ENCODE peak calls at places on chromosomes 2 and 18, in four cellular contexts. Q, E, K and X are unnamed samples.

GRCh38 chr2:29479566-29479965 is 364.4 kb downstream of the CLIP4 start:
- DNase-seq in Q (no peak), E (no peak), K (no peak), X (no peak)

GRCh38 chr2:226758886-226759660 is 40.5 kb downstream of the IRS1 start:
- DNase-seq in Q (no peak), E (no peak), K (no peak), X (peak)

GRCh38 chr2:65367517-65367916 is 64.9 kb downstream of the SPRED2 start:
- DNase-seq in Q (no peak), E (no peak), K (no peak), X (peak)

GRCh38 chr2:139217641-139218040 is 437.5 kb upstream of the NXPH2 start:
- DNase-seq in Q (no peak), E (no peak), K (no peak), X (no peak)

GRCh38 chr2:120219291-120219690 is 3.9 kb downstream of the TMEM185B start:
- DNase-seq in Q (no peak), E (no peak), K (no peak), X (no peak)

GRCh38 chr2:9802576-9802993 is 40.7 kb upstream of the TAF1B start:
- DNase-seq in Q (no peak), E (no peak), K (no peak), X (no peak)

GRCh38 chr18:48949051-48949605 is 1.6 kb downstream of the SMAD7 start:
- DNase-seq in Q (peak), E (no peak), K (peak), X (no peak)

GRCh38 chr18:58117685-58118403 is 73.8 kb downstream of the NEDD4L start:
- DNase-seq in Q (peak), E (no peak), K (no peak), X (peak)

GRCh38 chr18:13137939-13138821 is 80.4 kb upstream of the LDLRAD4 start:
- DNase-seq in Q (peak), E (peak), K (peak), X (peak)

GRCh38 chr2:48727560-48727959 is 28.0 kb downstream of the LHCGR start:
- DNase-seq in Q (no peak), E (no peak), K (no peak), X (no peak)

GRCh38 chr2:31558401-31559295 is 22.1 kb downstream of the SRD5A2 start:
- DNase-seq in Q (no peak), E (peak), K (no peak), X (peak)

GRCh38 chr2:133247613-133248012 is 320.6 kb downstream of the NCKAP5 start:
- DNase-seq in Q (no peak), E (no peak), K (no peak), X (no peak)

GRCh38 chr2:21467910-21468309 is 344.1 kb downstream of the TDRD15 start:
- DNase-seq in Q (no peak), E (no peak), K (no peak), X (no peak)

GRCh38 chr2:225995788-225996476 is 596.4 kb downstream of the NYAP2 start:
- DNase-seq in Q (no peak), E (no peak), K (no peak), X (peak)

GRCh38 chr2:6073260-6074141 is 381.3 kb downstream of the SOX11 start:
- DNase-seq in Q (no peak), E (no peak), K (no peak), X (no peak)

DNA sequence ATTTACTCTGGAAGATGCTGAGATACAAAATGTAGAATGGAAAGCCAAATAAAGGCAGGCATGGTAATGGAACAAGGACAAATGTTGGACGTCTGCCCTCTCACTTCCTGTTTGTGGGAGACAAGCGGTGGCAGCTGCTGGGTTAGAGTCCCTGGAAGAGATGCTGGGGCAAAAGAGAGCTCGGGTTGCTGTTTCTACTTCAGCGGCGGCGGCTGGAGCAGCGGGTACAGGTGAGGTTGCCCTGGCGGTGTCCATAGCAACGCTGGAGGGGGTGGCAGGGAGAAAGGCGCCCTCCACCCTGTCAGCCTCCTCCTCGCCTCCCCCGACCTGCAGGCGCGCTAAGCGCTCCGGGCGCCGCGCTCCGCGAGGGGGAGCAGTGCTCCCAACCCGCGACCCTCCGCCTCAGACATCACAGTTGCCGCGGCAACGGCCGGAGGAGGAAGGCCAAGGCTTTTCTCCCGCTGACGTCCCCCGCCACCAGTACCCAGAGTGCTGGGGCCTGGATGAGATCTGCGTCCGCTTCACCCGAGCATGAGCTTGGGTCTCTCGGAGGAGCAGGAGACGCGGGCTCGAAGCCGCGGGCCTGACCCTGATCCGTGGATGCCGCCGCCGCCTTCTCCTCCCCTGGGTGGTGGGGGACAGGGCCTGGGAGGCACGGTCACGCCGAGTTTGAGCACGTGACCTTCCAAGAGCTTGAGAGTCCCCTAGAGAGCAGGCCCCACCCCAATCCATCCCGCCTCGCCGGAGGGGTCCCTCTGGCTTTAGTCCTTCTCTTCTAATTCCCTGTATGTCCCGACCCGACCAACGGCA is 65.6 kb downstream of the NOL4 start:
- DNase-seq in Q (peak), E (no peak), K (peak), X (peak)
- H3K4me3 ChIP-seq in Q (peak), E (no peak), K (no peak), X (peak)

DNA sequence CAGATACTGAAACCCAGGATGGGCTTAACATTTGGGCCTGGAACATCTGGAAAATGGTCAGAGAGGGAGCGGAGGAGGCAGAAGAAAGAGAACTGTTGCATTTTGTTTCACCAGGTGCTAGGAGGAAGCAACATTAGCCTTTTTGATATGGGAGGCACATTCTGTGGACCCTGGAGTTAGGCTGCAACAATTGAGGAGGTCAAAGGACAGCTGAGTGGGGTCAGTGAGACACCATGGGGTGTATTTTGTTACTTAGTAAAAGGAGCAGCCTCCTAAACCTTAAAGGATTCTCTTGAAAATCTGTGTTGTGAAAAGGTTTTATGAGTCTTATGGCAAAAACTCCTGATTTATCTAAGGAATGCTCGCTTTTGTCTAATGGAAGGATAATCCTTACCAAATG is 124.9 kb downstream of the GREB1L start:
- DNase-seq in Q (no peak), E (no peak), K (no peak), X (no peak)
- H3K4me3 ChIP-seq in Q (no peak), E (no peak), K (no peak), X (no peak)

GRCh38 chr2:206445948-206446347 is 2.6 kb downstream of the ADAM23 start:
- DNase-seq in Q (no peak), E (no peak), K (no peak), X (no peak)

GRCh38 chr2:206438196-206438727 is 5.1 kb upstream of the ADAM23 start:
- DNase-seq in Q (no peak), E (no peak), K (no peak), X (peak)

GRCh38 chr2:206443735-206444527 is 599 bp downstream of the ADAM23 start:
- DNase-seq in Q (no peak), E (no peak), K (no peak), X (peak)

GRCh38 chr2:206442516-206442853 is 847 bp upstream of the ADAM23 start:
- DNase-seq in Q (no peak), E (no peak), K (no peak), X (no peak)

DNA sequence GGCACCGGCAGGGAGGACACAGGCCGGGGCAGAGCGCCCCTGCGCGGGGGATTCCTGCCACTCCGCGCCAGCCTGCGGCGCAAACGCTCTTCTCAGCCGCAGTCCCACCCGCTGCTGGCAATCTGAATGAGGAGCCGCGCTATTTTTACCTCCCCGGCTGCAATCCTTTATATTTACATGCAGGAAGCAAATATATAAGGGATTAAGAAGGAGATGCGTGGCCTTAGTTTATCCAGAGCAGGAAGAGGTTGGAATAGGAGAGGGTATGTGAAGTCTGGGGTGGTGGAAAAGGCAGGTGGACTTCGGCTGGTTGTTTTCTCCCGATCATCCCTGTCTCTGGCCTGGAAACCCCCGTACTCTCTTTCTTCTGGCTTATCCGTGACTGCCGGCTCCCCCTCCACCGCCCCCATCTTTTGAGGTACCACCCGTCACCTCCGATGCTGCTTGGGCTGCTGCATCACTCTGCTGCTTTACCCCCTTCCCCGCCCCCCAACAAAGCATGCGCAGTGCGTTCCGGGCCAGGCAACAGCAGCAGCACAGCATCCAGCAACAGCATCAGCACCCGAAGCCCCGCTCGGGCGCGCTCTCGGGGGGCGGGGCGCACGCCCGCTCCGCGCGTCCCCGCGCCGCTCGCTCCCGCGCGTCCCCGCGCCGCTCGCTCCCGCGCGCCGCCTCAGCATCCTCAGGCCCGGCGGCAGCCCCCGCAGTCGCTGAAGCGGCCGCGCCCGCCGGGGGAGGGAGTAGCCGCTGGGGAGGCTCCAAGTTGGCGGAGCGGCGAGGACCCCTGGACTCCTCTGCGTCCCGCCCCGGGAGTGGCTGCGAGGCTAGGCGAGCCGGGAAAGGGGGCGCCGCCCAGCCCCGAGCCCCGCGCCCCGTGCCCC is at the start of gene ADAM23:
- DNase-seq in Q (peak), E (peak), K (peak), X (peak)
- H3K4me3 ChIP-seq in Q (peak), E (peak), K (no peak), X (peak)

GRCh38 chr2:219245148-219245898 is at the start of the genes GLB1L and STK16:
- DNase-seq in Q (peak), E (peak), K (peak), X (peak)

GRCh38 chr2:219246559-219246958 is 1.3 kb downstream of the STK16 start:
- DNase-seq in Q (no peak), E (no peak), K (peak), X (no peak)

GRCh38 chr2:219244789-219245147 is 476 bp downstream of the GLB1L start:
- DNase-seq in Q (no peak), E (no peak), K (no peak), X (no peak)

GRCh38 chr2:219245899-219246230 is 586 bp downstream of the STK16 start:
- DNase-seq in Q (peak), E (no peak), K (peak), X (no peak)

GRCh38 chr2:219243291-219243761 is 1.9 kb downstream of the GLB1L start:
- DNase-seq in Q (peak), E (no peak), K (no peak), X (peak)
- H3K4me3 ChIP-seq in Q (peak), E (no peak), K (no peak), X (peak)

DNA sequence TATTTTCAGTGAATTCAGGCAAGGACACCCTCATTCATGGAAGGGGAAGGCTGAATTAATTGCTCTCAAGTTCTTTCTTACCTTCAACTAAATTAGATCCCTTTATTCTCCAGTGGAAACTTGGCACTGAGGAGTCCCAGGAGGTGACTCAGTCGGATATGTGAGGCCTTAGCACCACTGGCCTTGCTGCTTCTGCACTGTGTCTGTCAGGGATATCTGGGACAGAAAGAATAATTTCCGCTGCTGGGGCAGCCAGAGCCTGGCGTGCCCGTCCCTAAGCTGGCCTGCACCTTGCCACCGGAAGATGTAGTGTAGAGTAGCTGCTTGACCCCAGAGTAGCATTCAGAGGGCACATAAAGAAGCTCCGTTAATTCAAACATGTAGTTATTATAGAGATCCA is 53.4 kb downstream of the LIMS1 start:
- DNase-seq in Q (no peak), E (peak), K (no peak), X (peak)
- H3K4me3 ChIP-seq in Q (no peak), E (peak), K (no peak), X (no peak)

GRCh38 chr18:35268811-35269210 is 21.2 kb downstream of the ZSCAN30 start:
- DNase-seq in Q (no peak), E (no peak), K (no peak), X (no peak)

GRCh38 chr18:35271656-35272055 is 18.4 kb downstream of the ZSCAN30 start:
- DNase-seq in Q (no peak), E (no peak), K (no peak), X (no peak)

GRCh38 chr18:35267161-35267651 is 22.8 kb downstream of the ZSCAN30 start:
- DNase-seq in Q (peak), E (peak), K (peak), X (peak)

GRCh38 chr18:35264409-35264808 is 23.6 kb downstream of the ZNF397 start:
- DNase-seq in Q (no peak), E (no peak), K (no peak), X (no peak)

GRCh38 chr18:35267809-35268208 is 22.2 kb downstream of the ZSCAN30 start:
- DNase-seq in Q (peak), E (no peak), K (no peak), X (no peak)
- H3K4me3 ChIP-seq in Q (peak), E (peak), K (peak), X (peak)

DNA sequence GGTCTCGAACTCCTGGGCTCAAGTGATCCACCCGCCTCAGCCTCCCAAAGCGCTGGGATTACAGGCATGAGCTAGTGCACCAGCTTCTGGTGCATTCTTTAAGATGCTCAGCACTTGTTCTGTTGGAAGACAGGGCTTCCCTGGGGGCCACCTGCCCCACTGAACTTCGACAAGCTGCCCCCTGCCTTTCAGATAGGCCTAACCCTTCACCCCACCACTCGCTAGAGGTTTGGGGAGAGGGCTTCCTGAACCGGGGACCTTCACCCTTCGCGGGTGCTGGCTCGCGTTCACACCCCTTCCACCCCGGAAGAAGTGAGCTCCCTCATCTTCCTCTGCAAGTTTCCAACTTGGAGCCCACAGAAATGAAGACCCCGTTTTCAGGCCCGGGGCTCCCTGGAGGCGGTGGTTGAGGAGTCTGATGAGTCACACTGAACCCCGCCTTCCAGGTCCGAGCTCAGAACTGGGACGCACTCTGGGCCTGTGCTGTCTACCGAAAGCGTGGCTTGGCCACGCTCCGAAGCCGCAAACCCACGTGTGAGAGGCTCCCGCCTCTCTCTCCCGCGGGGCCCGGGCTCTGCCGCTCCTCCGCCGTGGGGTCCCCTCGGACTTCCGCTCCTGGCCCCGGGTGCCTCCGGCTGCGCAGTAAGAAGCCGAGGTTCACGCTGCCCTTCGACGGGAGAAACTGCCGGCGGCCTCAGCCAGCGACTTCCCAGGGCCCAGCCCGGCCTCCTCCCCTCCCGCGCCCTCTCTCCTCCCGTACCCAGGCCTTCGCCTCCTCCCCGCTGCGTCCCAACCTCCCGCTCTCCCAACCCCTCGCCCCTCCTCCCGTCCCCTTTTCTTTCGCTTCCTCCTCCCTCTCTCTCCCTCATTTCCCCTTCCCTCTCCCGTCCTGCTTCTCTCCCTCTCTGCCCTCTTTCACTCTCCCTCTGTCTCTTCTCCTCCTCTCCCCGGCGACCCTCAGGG is 47.5 kb upstream of the SP3 start:
- DNase-seq in Q (peak), E (peak), K (peak), X (peak)
- H3K4me3 ChIP-seq in Q (peak), E (peak), K (peak), X (peak)

GRCh38 chr2:159773876-159774275 is 24.1 kb downstream of the CD302 start:
- DNase-seq in Q (no peak), E (no peak), K (no peak), X (peak)
- H3K4me3 ChIP-seq in Q (no peak), E (no peak), K (no peak), X (no peak)

GRCh38 chr18:51724790-51725721 is 527.6 kb upstream of the MEX3C start:
- DNase-seq in Q (no peak), E (no peak), K (no peak), X (peak)

GRCh38 chr18:51731070-51731469 is 533.6 kb upstream of the MEX3C start:
- DNase-seq in Q (no peak), E (no peak), K (no peak), X (no peak)

GRCh38 chr18:51726614-51727013 is 529.1 kb upstream of the MEX3C start:
- DNase-seq in Q (no peak), E (no peak), K (no peak), X (no peak)

DNA sequence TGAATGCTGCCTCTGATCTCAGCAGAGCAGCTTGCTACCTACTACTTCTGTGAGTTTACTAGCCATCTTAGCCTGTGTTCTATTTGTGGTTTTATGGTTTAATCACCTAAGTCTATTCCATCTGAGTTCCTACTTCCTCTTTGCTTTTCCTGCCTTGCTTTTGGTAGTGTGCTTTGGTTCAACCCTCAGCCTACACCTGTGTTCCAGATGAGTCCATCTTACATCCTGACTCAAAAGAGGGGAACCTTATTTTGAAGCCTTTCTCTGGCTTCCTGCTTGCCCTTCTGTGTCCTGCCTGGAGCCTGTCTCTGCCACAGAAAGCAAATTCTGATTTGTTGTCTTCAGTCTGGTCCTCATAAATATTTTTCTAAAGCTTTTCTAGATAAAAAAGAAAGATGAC is 530.3 kb upstream of the MEX3C start:
- DNase-seq in Q (no peak), E (no peak), K (no peak), X (no peak)
- H3K4me3 ChIP-seq in Q (no peak), E (no peak), K (no peak), X (no peak)